ENCODE peak calls at places on chromosomes 7 and 10, in nine cellular contexts. V is Right ventricle myocardium superior; J is PC-9; U is NCI-H2081; B is activated effector memory CD4-positive, alpha-beta T cell treated with Interleukin-2 at 50 U/mL for 16 hours; T is NCI-H446; C is HEK293T; W is tibial artery; L is Right ventricle myocardium inferior. E is an unnamed sample.

GRCh38 chr10:89207801-89208551 is 859 bp upstream of the CH25H start:
- DNase-seq in V (peak; percentile 76), J (peak; percentile 17), U (peak; percentile 6), B (peak; percentile 7), T (no peak), C (peak; percentile 38), W (peak; percentile 70), L (peak; percentile 76), E (no peak)

GRCh38 chr7:70829221-70830059 is 302.5 kb upstream of the GALNT17 start:
- DNase-seq in V (peak; percentile 74), J (peak; percentile 59), U (peak; percentile 57), B (peak; percentile 35), T (peak; percentile 40), C (peak; percentile 80), W (peak; percentile 81), L (no peak), E (peak; percentile 47)

GRCh38 chr7:82598958-82599357 is 155.4 kb upstream of the CACNA2D1 start:
- DNase-seq in V (no peak), J (no peak), U (no peak), B (no peak), T (no peak), C (no peak), W (no peak), L (no peak), E (no peak)

GRCh38 chr10:77939561-77940001 is 13.0 kb upstream of the DLG5 start:
- DNase-seq in V (peak; percentile 58), J (no peak), U (no peak), B (no peak), T (no peak), C (no peak), W (peak; percentile 83), L (no peak), E (no peak)

GRCh38 chr7:157529768-157530560 is 193.2 kb downstream of the DNAJB6 start:
- DNase-seq in V (peak; percentile 27), J (no peak), U (no peak), B (no peak), T (no peak), C (no peak), W (peak; percentile 35), L (no peak), E (no peak)

GRCh38 chr10:78471723-78472541 is 438.3 kb downstream of the RPS24 start:
- DNase-seq in V (no peak), J (no peak), U (no peak), B (no peak), T (no peak), C (no peak), W (no peak), L (no peak), E (no peak)

GRCh38 chr7:94621120-94621519 is 34.8 kb downstream of the SGCE start:
- DNase-seq in V (no peak), J (no peak), U (no peak), B (no peak), T (no peak), C (no peak), W (no peak), L (no peak), E (no peak)

GRCh38 chr10:133278577-133279265 is 2.1 kb upstream of the ADAM8 start:
- DNase-seq in V (peak; percentile 74), J (peak; percentile 91), U (no peak), B (peak; percentile 65), T (no peak), C (no peak), W (no peak), L (peak; percentile 90), E (no peak)

GRCh38 chr10:25304606-25305005 is 129.8 kb downstream of the GPR158 start:
- DNase-seq in V (no peak), J (no peak), U (no peak), B (no peak), T (no peak), C (no peak), W (no peak), L (no peak), E (no peak)

GRCh38 chr10:93211989-93212388 is 138.3 kb downstream of the CYP26A1 start:
- DNase-seq in V (no peak), J (no peak), U (no peak), B (no peak), T (no peak), C (no peak), W (no peak), L (no peak), E (no peak)

GRCh38 chr10:69438531-69439349 is 12.5 kb upstream of the TSPAN15 start:
- DNase-seq in V (no peak), J (peak; percentile 72), U (no peak), B (no peak), T (peak; percentile 59), C (no peak), W (no peak), L (no peak), E (peak; percentile 84)

GRCh38 chr7:111025013-111025412 is 65.9 kb upstream of the LRRN3 start:
- DNase-seq in V (no peak), J (no peak), U (no peak), B (no peak), T (no peak), C (no peak), W (no peak), L (no peak), E (no peak)

GRCh38 chr7:130622866-130623265 is 45.7 kb downstream of the COPG2 start:
- DNase-seq in V (no peak), J (no peak), U (no peak), B (no peak), T (no peak), C (no peak), W (no peak), L (no peak), E (no peak)

GRCh38 chr7:4837814-4838625 is 23.8 kb downstream of the PAPOLB start:
- DNase-seq in V (peak; percentile 33), J (no peak), U (no peak), B (no peak), T (peak; percentile 27), C (peak; percentile 50), W (peak; percentile 50), L (no peak), E (no peak)

GRCh38 chr10:121078036-121078435 is 226.9 kb downstream of the WDR11 start:
- DNase-seq in V (no peak), J (no peak), U (no peak), B (no peak), T (peak; percentile 69), C (no peak), W (no peak), L (no peak), E (no peak)

GRCh38 chr10:123784216-123784615 is 107.4 kb downstream of the CPXM2 start:
- DNase-seq in V (no peak), J (no peak), U (no peak), B (no peak), T (no peak), C (no peak), W (no peak), L (no peak), E (no peak)

GRCh38 chr7:129969881-129970446 is 17.2 kb upstream of the UBE2H start:
- DNase-seq in V (no peak), J (peak; percentile 97), U (no peak), B (no peak), T (no peak), C (no peak), W (no peak), L (no peak), E (peak; percentile 88)

GRCh38 chr7:641269-641671 is 85.2 kb upstream of the DNAAF5 start:
- DNase-seq in V (no peak), J (no peak), U (peak; percentile 11), B (no peak), T (no peak), C (no peak), W (no peak), L (no peak), E (no peak)

GRCh38 chr10:57979466-57979865 is 288.2 kb downstream of the IPMK start:
- DNase-seq in V (no peak), J (no peak), U (no peak), B (no peak), T (no peak), C (no peak), W (no peak), L (no peak), E (no peak)

GRCh38 chr7:28086198-28086597 is 94.4 kb downstream of the JAZF1 start:
- DNase-seq in V (no peak), J (no peak), U (no peak), B (no peak), T (no peak), C (no peak), W (no peak), L (no peak), E (no peak)

GRCh38 chr10:22491480-22491879 is 146.2 kb downstream of the SPAG6 start:
- DNase-seq in V (no peak), J (no peak), U (no peak), B (no peak), T (peak; percentile 80), C (no peak), W (no peak), L (no peak), E (no peak)

GRCh38 chr7:149027560-149028345 is 552 bp downstream of the PDIA4 start:
- DNase-seq in V (no peak), J (peak; percentile 9), U (no peak), B (no peak), T (no peak), C (no peak), W (no peak), L (no peak), E (no peak)

GRCh38 chr7:51860305-51860704 is 543.7 kb upstream of the COBL start:
- DNase-seq in V (no peak), J (no peak), U (no peak), B (no peak), T (no peak), C (no peak), W (no peak), L (no peak), E (no peak)